ENCODE peak calls at places on chromosomes 16 and 17, in six cellular contexts. D is AML-193, Q is activated gamma-delta T cell treated with Interleukin-2 at 50 U/mL for 16 hours, O is amygdala, V is occipital lobe, G is Caki2. W is an unnamed sample.

GRCh38 chr16:57426356-57426755 is 20.8 kb downstream of the CIAPIN1 start:
- DNase-seq in V (no peak), O (no peak), D (no peak), G (no peak), Q (no peak), W (no peak)

GRCh38 chr17:58006563-58006923 is 503 bp downstream of the SRSF1 start:
- DNase-seq in G (peak), O (no peak), V (peak), D (peak), Q (peak), W (peak)

GRCh38 chr16:28990375-28991040 is 5.7 kb downstream of the LAT start:
- DNase-seq in D (no peak), V (no peak), O (no peak), Q (peak), G (no peak), W (no peak)

GRCh38 chr17:36920032-36921000 is 17.0 kb upstream of the LHX1 start:
- DNase-seq in D (no peak), Q (no peak), G (peak), O (no peak), V (no peak), W (no peak)

GRCh38 chr17:75764711-75765421 is at the start of gene GALK1:
- DNase-seq in Q (peak), D (peak), O (no peak), V (peak), G (peak), W (no peak)

GRCh38 chr17:49798182-49798581 is 9.7 kb downstream of the KAT7 start:
- DNase-seq in Q (no peak), G (no peak), O (no peak), D (no peak), V (no peak), W (no peak)

GRCh38 chr17:64063766-64064224 is 43.4 kb upstream of the ICAM2 start:
- DNase-seq in O (no peak), V (no peak), G (no peak), Q (peak), D (peak), W (peak)

GRCh38 chr16:53346-54236 is at the start of the genes POLR3K and SNRNP25:
- DNase-seq in Q (peak), V (peak), G (peak), O (peak), D (peak), W (peak)

GRCh38 chr16:66515543-66516171 is 34.3 kb downstream of the TK2 start:
- DNase-seq in G (peak), V (no peak), D (peak), O (no peak), Q (no peak), W (no peak)

GRCh38 chr16:10172848-10173655 is 9.2 kb downstream of the GRIN2A start:
- DNase-seq in V (no peak), D (no peak), O (no peak), Q (no peak), G (no peak), W (no peak)

GRCh38 chr17:50058296-50058945 is 2.5 kb downstream of the ITGA3 start:
- DNase-seq in V (no peak), Q (no peak), G (no peak), D (no peak), O (no peak), W (no peak)

GRCh38 chr16:11101283-11101682 is 154.7 kb downstream of the SOCS1 start:
- DNase-seq in O (no peak), V (no peak), D (no peak), Q (no peak), G (no peak), W (no peak)

GRCh38 chr17:72358465-72358864 is 237.6 kb downstream of the SOX9 start:
- DNase-seq in D (no peak), O (no peak), G (no peak), Q (no peak), V (no peak), W (no peak)

GRCh38 chr16:14063618-14064581 is 7.2 kb upstream of the MRTFB start:
- DNase-seq in G (no peak), Q (no peak), O (no peak), D (no peak), V (no peak), W (no peak)

GRCh38 chr17:323181-323580 is 29.4 kb downstream of the RPH3AL start:
- DNase-seq in O (no peak), V (no peak), D (no peak), Q (no peak), G (no peak), W (no peak)

GRCh38 chr17:66359351-66359750 is 56.9 kb downstream of the PRKCA start:
- DNase-seq in G (no peak), D (no peak), O (no peak), Q (no peak), V (no peak), W (no peak)

GRCh38 chr17:65823713-65824112 is 262.3 kb upstream of the AXIN2 start:
- DNase-seq in Q (no peak), D (no peak), G (no peak), V (no peak), O (no peak), W (no peak)

GRCh38 chr16:83206426-83206825 is 579.7 kb downstream of the CDH13 start:
- DNase-seq in V (no peak), G (no peak), D (no peak), O (no peak), Q (no peak), W (no peak)

GRCh38 chr17:7709031-7709430 is 4.0 kb downstream of the EFNB3 start:
- DNase-seq in D (no peak), Q (no peak), O (no peak), G (no peak), V (no peak), W (no peak)

W was measured in effector memory CD8-positive, alpha-beta T cell.